ENCODE peak calls at places on chromosomes 12 and 14, in ten cellular contexts. One of them, this sample, is unnamed.
A peak's percentile ranks its signal among the peaks of the same experiment; 100 is the strongest.

GRCh38 chr12:114238808-114239207 is 167.1 kb downstream of the TBX5 start:
- DNase-seq in lower lobe of right lung: no peak
- DNase-seq in SJSA1: no peak
- DNase-seq in right cardiac atrium: peak; percentile 72
- DNase-seq in right lobe of liver: no peak
- DNase-seq in neuronal stem cell: no peak
- DNase-seq in Panc1: no peak
- DNase-seq in thyroid gland: no peak
- DNase-seq in heart right ventricle: peak; percentile 32
- DNase-seq in CD8-positive, alpha-beta T cell: no peak
- DNase-seq in this sample: no peak

GRCh38 chr12:132418393-132418925 is 71.5 kb upstream of the FBRSL1 start:
- DNase-seq in lower lobe of right lung: no peak
- DNase-seq in SJSA1: no peak
- DNase-seq in right cardiac atrium: no peak
- DNase-seq in right lobe of liver: no peak
- DNase-seq in neuronal stem cell: no peak
- DNase-seq in Panc1: no peak
- DNase-seq in thyroid gland: no peak
- DNase-seq in heart right ventricle: no peak
- DNase-seq in CD8-positive, alpha-beta T cell: no peak
- DNase-seq in this sample: no peak

GRCh38 chr12:113395119-113395518 is 8.6 kb downstream of the SDS start:
- DNase-seq in lower lobe of right lung: no peak
- DNase-seq in SJSA1: no peak
- DNase-seq in right cardiac atrium: no peak
- DNase-seq in right lobe of liver: no peak
- DNase-seq in neuronal stem cell: no peak
- DNase-seq in Panc1: no peak
- DNase-seq in thyroid gland: peak; percentile 34
- DNase-seq in heart right ventricle: no peak
- DNase-seq in CD8-positive, alpha-beta T cell: no peak
- DNase-seq in this sample: no peak

GRCh38 chr14:56386024-56386423 is 193.6 kb upstream of the TMEM260 start:
- DNase-seq in lower lobe of right lung: no peak
- DNase-seq in SJSA1: no peak
- DNase-seq in right cardiac atrium: no peak
- DNase-seq in right lobe of liver: no peak
- DNase-seq in neuronal stem cell: no peak
- DNase-seq in Panc1: no peak
- DNase-seq in thyroid gland: no peak
- DNase-seq in heart right ventricle: no peak
- DNase-seq in CD8-positive, alpha-beta T cell: no peak
- DNase-seq in this sample: no peak

GRCh38 chr14:68254669-68255527 is 435.3 kb downstream of the RAD51B start:
- DNase-seq in lower lobe of right lung: no peak
- DNase-seq in SJSA1: no peak
- DNase-seq in right cardiac atrium: no peak
- DNase-seq in right lobe of liver: no peak
- DNase-seq in neuronal stem cell: no peak
- DNase-seq in Panc1: no peak
- DNase-seq in thyroid gland: no peak
- DNase-seq in heart right ventricle: no peak
- DNase-seq in CD8-positive, alpha-beta T cell: no peak
- DNase-seq in this sample: no peak

GRCh38 chr12:130972589-130972950 is 18.9 kb downstream of the ADGRD1 start:
- DNase-seq in lower lobe of right lung: no peak
- DNase-seq in SJSA1: no peak
- DNase-seq in right cardiac atrium: no peak
- DNase-seq in right lobe of liver: no peak
- DNase-seq in neuronal stem cell: no peak
- DNase-seq in Panc1: no peak
- DNase-seq in thyroid gland: no peak
- DNase-seq in heart right ventricle: no peak
- DNase-seq in CD8-positive, alpha-beta T cell: no peak
- DNase-seq in this sample: no peak

GRCh38 chr14:37819155-37820015 is 224.0 kb downstream of the TTC6 start:
- DNase-seq in lower lobe of right lung: no peak
- DNase-seq in SJSA1: no peak
- DNase-seq in right cardiac atrium: no peak
- DNase-seq in right lobe of liver: no peak
- DNase-seq in neuronal stem cell: no peak
- DNase-seq in Panc1: no peak
- DNase-seq in thyroid gland: no peak
- DNase-seq in heart right ventricle: no peak
- DNase-seq in CD8-positive, alpha-beta T cell: no peak
- DNase-seq in this sample: no peak

GRCh38 chr12:623172-623864 is 39.9 kb downstream of the NINJ2 start:
- DNase-seq in lower lobe of right lung: no peak
- DNase-seq in SJSA1: no peak
- DNase-seq in right cardiac atrium: no peak
- DNase-seq in right lobe of liver: no peak
- DNase-seq in neuronal stem cell: no peak
- DNase-seq in Panc1: no peak
- DNase-seq in thyroid gland: no peak
- DNase-seq in heart right ventricle: no peak
- DNase-seq in CD8-positive, alpha-beta T cell: no peak
- DNase-seq in this sample: no peak

GRCh38 chr14:66360526-66360925 is 125.6 kb upstream of the CCDC196 start:
- DNase-seq in lower lobe of right lung: no peak
- DNase-seq in SJSA1: no peak
- DNase-seq in right cardiac atrium: no peak
- DNase-seq in right lobe of liver: no peak
- DNase-seq in neuronal stem cell: no peak
- DNase-seq in Panc1: no peak
- DNase-seq in thyroid gland: no peak
- DNase-seq in heart right ventricle: no peak
- DNase-seq in CD8-positive, alpha-beta T cell: no peak
- DNase-seq in this sample: no peak

GRCh38 chr12:54341343-54341742 is 16.4 kb downstream of the COPZ1 start:
- DNase-seq in lower lobe of right lung: no peak
- DNase-seq in SJSA1: no peak
- DNase-seq in right cardiac atrium: no peak
- DNase-seq in right lobe of liver: no peak
- DNase-seq in neuronal stem cell: peak; percentile 65
- DNase-seq in Panc1: no peak
- DNase-seq in thyroid gland: no peak
- DNase-seq in heart right ventricle: no peak
- DNase-seq in CD8-positive, alpha-beta T cell: no peak
- DNase-seq in this sample: no peak

GRCh38 chr12:54337854-54338650 is 13.1 kb downstream of the COPZ1 start:
- DNase-seq in lower lobe of right lung: no peak
- DNase-seq in SJSA1: no peak
- DNase-seq in right cardiac atrium: peak; percentile 66
- DNase-seq in right lobe of liver: no peak
- DNase-seq in neuronal stem cell: no peak
- DNase-seq in Panc1: no peak
- DNase-seq in thyroid gland: peak; percentile 32
- DNase-seq in heart right ventricle: no peak
- DNase-seq in CD8-positive, alpha-beta T cell: no peak
- DNase-seq in this sample: peak; percentile 75

GRCh38 chr12:54340845-54341244 is 15.9 kb downstream of the COPZ1 start:
- DNase-seq in lower lobe of right lung: no peak
- DNase-seq in SJSA1: no peak
- DNase-seq in right cardiac atrium: no peak
- DNase-seq in right lobe of liver: no peak
- DNase-seq in neuronal stem cell: no peak
- DNase-seq in Panc1: no peak
- DNase-seq in thyroid gland: no peak
- DNase-seq in heart right ventricle: no peak
- DNase-seq in CD8-positive, alpha-beta T cell: no peak
- DNase-seq in this sample: no peak

GRCh38 chr12:54337280-54337842 is 12.4 kb downstream of the COPZ1 start:
- DNase-seq in lower lobe of right lung: no peak
- DNase-seq in SJSA1: no peak
- DNase-seq in right cardiac atrium: no peak
- DNase-seq in right lobe of liver: no peak
- DNase-seq in neuronal stem cell: no peak
- DNase-seq in Panc1: no peak
- DNase-seq in thyroid gland: peak; percentile 34
- DNase-seq in heart right ventricle: no peak
- DNase-seq in CD8-positive, alpha-beta T cell: no peak
- DNase-seq in this sample: no peak

GRCh38 chr12:54338682-54339296 is 13.9 kb downstream of the COPZ1 start:
- DNase-seq in lower lobe of right lung: no peak
- DNase-seq in SJSA1: no peak
- DNase-seq in right cardiac atrium: no peak
- DNase-seq in right lobe of liver: no peak
- DNase-seq in neuronal stem cell: no peak
- DNase-seq in Panc1: no peak
- DNase-seq in thyroid gland: no peak
- DNase-seq in heart right ventricle: no peak
- DNase-seq in CD8-positive, alpha-beta T cell: no peak
- DNase-seq in this sample: no peak
- H3K27ac ChIP-seq in lower lobe of right lung: no peak overlapping the region
- H3K27ac ChIP-seq in SJSA1: no peak overlapping the region
- H3K27ac ChIP-seq in right cardiac atrium: no peak overlapping the region
- H3K27ac ChIP-seq in right lobe of liver: no peak overlapping the region
- H3K27ac ChIP-seq in neuronal stem cell: no peak overlapping the region
- H3K27ac ChIP-seq in Panc1: no peak overlapping the region
- H3K27ac ChIP-seq in thyroid gland: peak overlapping the region; percentile 66
- H3K27ac ChIP-seq in heart right ventricle: no peak overlapping the region
- H3K27ac ChIP-seq in CD8-positive, alpha-beta T cell: no peak overlapping the region
- H3K27ac ChIP-seq in this sample: no peak overlapping the region

DNA sequence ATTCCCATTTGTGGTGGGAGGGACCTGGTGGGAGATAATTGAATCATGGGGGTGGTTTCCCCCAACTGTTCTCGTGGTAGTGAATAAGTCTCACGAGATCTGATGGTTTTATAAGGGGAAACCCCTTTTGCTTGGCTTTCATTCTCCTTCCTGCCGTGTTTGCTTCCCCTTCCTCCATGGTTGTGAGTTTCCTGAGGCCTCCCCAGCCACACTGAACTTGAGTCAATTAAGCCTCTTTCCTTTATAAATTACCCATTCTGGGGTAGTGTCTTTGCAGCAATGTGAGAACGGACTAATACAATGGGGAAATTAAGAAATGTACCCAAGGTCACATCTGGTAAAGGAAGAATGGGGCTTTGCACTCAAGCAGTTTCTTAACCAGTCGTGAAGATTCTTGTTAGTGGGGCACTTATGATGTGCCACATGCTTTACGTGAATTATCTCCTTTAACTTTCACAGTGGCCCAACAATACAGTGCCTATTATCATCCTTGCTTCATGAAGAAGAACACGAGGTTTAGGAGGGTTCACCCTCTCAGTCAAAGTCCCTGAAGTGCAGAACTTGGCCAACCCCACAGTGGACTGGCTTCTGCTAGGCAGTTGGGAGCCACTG is 234.3 kb downstream of the EFCAB11 start:
- DNase-seq in lower lobe of right lung: no peak
- DNase-seq in SJSA1: no peak
- DNase-seq in right cardiac atrium: no peak
- DNase-seq in right lobe of liver: no peak
- DNase-seq in neuronal stem cell: no peak
- DNase-seq in Panc1: no peak
- DNase-seq in thyroid gland: no peak
- DNase-seq in heart right ventricle: no peak
- DNase-seq in CD8-positive, alpha-beta T cell: no peak
- DNase-seq in this sample: no peak
- H3K27ac ChIP-seq in lower lobe of right lung: peak overlapping the region; percentile 47
- H3K27ac ChIP-seq in SJSA1: no peak overlapping the region
- H3K27ac ChIP-seq in right cardiac atrium: no peak overlapping the region
- H3K27ac ChIP-seq in right lobe of liver: peak overlapping the region; percentile 9
- H3K27ac ChIP-seq in neuronal stem cell: no peak overlapping the region
- H3K27ac ChIP-seq in Panc1: no peak overlapping the region
- H3K27ac ChIP-seq in thyroid gland: no peak overlapping the region
- H3K27ac ChIP-seq in heart right ventricle: no peak overlapping the region
- H3K27ac ChIP-seq in CD8-positive, alpha-beta T cell: peak overlapping the region; percentile 70
- H3K27ac ChIP-seq in this sample: no peak overlapping the region

GRCh38 chr14:103545915-103546650 is 16.4 kb downstream of the BAG5 start:
- DNase-seq in lower lobe of right lung: peak; percentile 43
- DNase-seq in SJSA1: no peak
- DNase-seq in right cardiac atrium: peak; percentile 66
- DNase-seq in right lobe of liver: peak; percentile 52
- DNase-seq in neuronal stem cell: no peak
- DNase-seq in Panc1: no peak
- DNase-seq in thyroid gland: no peak
- DNase-seq in heart right ventricle: no peak
- DNase-seq in CD8-positive, alpha-beta T cell: no peak
- DNase-seq in this sample: peak; percentile 53

GRCh38 chr14:103547455-103547940 is 15.0 kb downstream of the BAG5 start:
- DNase-seq in lower lobe of right lung: peak; percentile 34
- DNase-seq in SJSA1: no peak
- DNase-seq in right cardiac atrium: peak; percentile 43
- DNase-seq in right lobe of liver: no peak
- DNase-seq in neuronal stem cell: no peak
- DNase-seq in Panc1: no peak
- DNase-seq in thyroid gland: no peak
- DNase-seq in heart right ventricle: no peak
- DNase-seq in CD8-positive, alpha-beta T cell: no peak
- DNase-seq in this sample: no peak

GRCh38 chr14:103545219-103545914 is 16.4 kb downstream of the TRMT61A start:
- DNase-seq in lower lobe of right lung: peak; percentile 46
- DNase-seq in SJSA1: no peak
- DNase-seq in right cardiac atrium: peak; percentile 59
- DNase-seq in right lobe of liver: peak; percentile 37
- DNase-seq in neuronal stem cell: no peak
- DNase-seq in Panc1: no peak
- DNase-seq in thyroid gland: no peak
- DNase-seq in heart right ventricle: no peak
- DNase-seq in CD8-positive, alpha-beta T cell: no peak
- DNase-seq in this sample: peak; percentile 45

GRCh38 chr14:103547941-103548462 is 14.5 kb downstream of the BAG5 start:
- DNase-seq in lower lobe of right lung: peak; percentile 39
- DNase-seq in SJSA1: no peak
- DNase-seq in right cardiac atrium: peak; percentile 53
- DNase-seq in right lobe of liver: no peak
- DNase-seq in neuronal stem cell: no peak
- DNase-seq in Panc1: no peak
- DNase-seq in thyroid gland: no peak
- DNase-seq in heart right ventricle: no peak
- DNase-seq in CD8-positive, alpha-beta T cell: no peak
- DNase-seq in this sample: peak; percentile 40

GRCh38 chr14:103546651-103547454 is 15.6 kb downstream of the BAG5 start:
- DNase-seq in lower lobe of right lung: peak; percentile 84
- DNase-seq in SJSA1: no peak
- DNase-seq in right cardiac atrium: peak; percentile 89
- DNase-seq in right lobe of liver: peak; percentile 82
- DNase-seq in neuronal stem cell: no peak
- DNase-seq in Panc1: no peak
- DNase-seq in thyroid gland: peak; percentile 76
- DNase-seq in heart right ventricle: peak; percentile 81
- DNase-seq in CD8-positive, alpha-beta T cell: peak; percentile 57
- DNase-seq in this sample: peak; percentile 91
- H3K27ac ChIP-seq in lower lobe of right lung: no peak overlapping the region
- H3K27ac ChIP-seq in SJSA1: no peak overlapping the region
- H3K27ac ChIP-seq in right cardiac atrium: no peak overlapping the region
- H3K27ac ChIP-seq in right lobe of liver: no peak overlapping the region
- H3K27ac ChIP-seq in neuronal stem cell: no peak overlapping the region
- H3K27ac ChIP-seq in Panc1: no peak overlapping the region
- H3K27ac ChIP-seq in thyroid gland: no peak overlapping the region
- H3K27ac ChIP-seq in heart right ventricle: no peak overlapping the region
- H3K27ac ChIP-seq in CD8-positive, alpha-beta T cell: no peak overlapping the region
- H3K27ac ChIP-seq in this sample: no peak overlapping the region

DNA sequence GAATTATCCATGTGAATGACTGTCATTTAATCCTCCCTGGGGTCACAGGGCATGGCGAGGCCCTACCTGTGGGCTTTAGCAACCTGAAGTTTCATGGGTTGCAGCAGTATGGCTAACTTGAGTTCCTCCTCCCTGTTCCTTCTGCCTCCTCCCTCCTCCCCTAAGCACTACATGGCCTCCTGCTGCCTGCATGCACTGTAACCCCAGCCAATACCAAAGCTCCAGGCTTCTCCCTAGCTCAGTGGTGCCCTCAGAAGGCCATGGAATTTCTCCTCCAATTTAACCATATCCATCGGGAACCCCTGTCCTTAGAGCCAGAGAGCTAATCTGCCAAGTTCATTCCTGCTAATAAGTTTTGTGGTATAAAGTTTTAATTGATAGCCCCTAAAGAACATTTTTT is 95.1 kb downstream of the NT5DC3 start:
- DNase-seq in lower lobe of right lung: no peak
- DNase-seq in SJSA1: no peak
- DNase-seq in right cardiac atrium: no peak
- DNase-seq in right lobe of liver: no peak
- DNase-seq in neuronal stem cell: no peak
- DNase-seq in Panc1: no peak
- DNase-seq in thyroid gland: no peak
- DNase-seq in heart right ventricle: no peak
- DNase-seq in CD8-positive, alpha-beta T cell: no peak
- DNase-seq in this sample: no peak
- H3K27ac ChIP-seq in lower lobe of right lung: no peak overlapping the region
- H3K27ac ChIP-seq in SJSA1: no peak overlapping the region
- H3K27ac ChIP-seq in right cardiac atrium: no peak overlapping the region
- H3K27ac ChIP-seq in right lobe of liver: no peak overlapping the region
- H3K27ac ChIP-seq in neuronal stem cell: no peak overlapping the region
- H3K27ac ChIP-seq in Panc1: no peak overlapping the region
- H3K27ac ChIP-seq in thyroid gland: no peak overlapping the region
- H3K27ac ChIP-seq in heart right ventricle: no peak overlapping the region
- H3K27ac ChIP-seq in CD8-positive, alpha-beta T cell: no peak overlapping the region
- H3K27ac ChIP-seq in this sample: no peak overlapping the region